ENCODE peak calls at places on chromosomes 11 and 22, in eight cellular contexts. F is transverse colon, J is heart left ventricle, O is vagina, K is H1, T is stomach, H is K562, E is body of pancreas. N is an unnamed sample.
A peak's percentile ranks its signal among the peaks of the same experiment; 100 is the strongest.

GRCh38 chr11:13091373-13091772 is 82.3 kb downstream of the RASSF10 start:
- DNase-seq in F (no peak), K (no peak), H (peak; percentile 47), J (no peak), E (no peak), O (peak; percentile 29), T (no peak), N (no peak)

GRCh38 chr22:22921575-22921974 is 34.0 kb downstream of the IGLL5 start:
- DNase-seq in T (no peak), H (peak; percentile 57), F (no peak), E (no peak), K (no peak), J (no peak), O (no peak), N (no peak)

GRCh38 chr22:19788661-19789225 is 28.2 kb downstream of the TBX1 start:
- DNase-seq in T (no peak), K (no peak), O (no peak), H (no peak), E (no peak), F (no peak), J (no peak), N (no peak)

GRCh38 chr11:76400967-76401366 is 19.8 kb downstream of the GVQW3 start:
- DNase-seq in T (no peak), K (no peak), J (no peak), F (no peak), O (no peak), E (no peak), H (no peak), N (no peak)

GRCh38 chr11:130171534-130171933 is 12.0 kb downstream of the ST14 start:
- DNase-seq in T (no peak), F (no peak), K (no peak), J (no peak), H (no peak), E (no peak), O (no peak), N (no peak)

GRCh38 chr11:20668410-20668809 is 976 bp upstream of the NELL1 start:
- DNase-seq in K (no peak), F (no peak), H (no peak), J (no peak), T (no peak), E (no peak), O (no peak), N (no peak)

GRCh38 chr11:7252683-7253213 is 1.0 kb downstream of the SYT9 start:
- DNase-seq in O (no peak), K (no peak), J (no peak), E (peak; percentile 13), F (no peak), H (no peak), T (no peak), N (peak; percentile 62)

GRCh38 chr11:71212871-71213559 is 39.4 kb downstream of the SHANK2 start:
- DNase-seq in F (no peak), J (no peak), T (no peak), O (no peak), K (no peak), E (no peak), H (no peak), N (no peak)

GRCh38 chr11:92865352-92865751 is 104.1 kb upstream of the MTNR1B start:
- DNase-seq in T (no peak), H (no peak), J (no peak), O (no peak), E (no peak), K (no peak), F (no peak), N (no peak)

GRCh38 chr11:8250981-8251620 is 12.6 kb downstream of the LMO1 start:
- DNase-seq in K (no peak), F (peak; percentile 3), H (no peak), J (no peak), E (peak; percentile 5), T (no peak), O (no peak), N (peak; percentile 43)

GRCh38 chr11:116861539-116861938 is 24.1 kb upstream of the APOA1 start:
- DNase-seq in O (no peak), T (no peak), H (peak; percentile 19), J (no peak), F (no peak), K (no peak), E (no peak), N (no peak)

GRCh38 chr22:38412435-38413084 is 42.4 kb downstream of the KCNJ4 start:
- DNase-seq in F (no peak), H (peak; percentile 82), J (peak; percentile 12), K (no peak), E (peak; percentile 43), O (peak; percentile 71), T (no peak), N (peak; percentile 50)

GRCh38 chr11:118996926-118997626 is 862 bp upstream of the CENATAC start:
- DNase-seq in O (no peak), H (peak; percentile 55), E (no peak), T (no peak), K (no peak), J (no peak), F (no peak), N (no peak)

GRCh38 chr11:80523057-80523456 is 1082.2 kb upstream of the TENM4 start:
- DNase-seq in K (no peak), H (no peak), F (no peak), T (no peak), E (no peak), J (no peak), O (no peak), N (no peak)

GRCh38 chr22:49934891-49935557 is 16.6 kb downstream of the CRELD2 start:
- DNase-seq in F (peak; percentile 92), J (peak; percentile 91), E (peak; percentile 81), K (no peak), T (peak; percentile 88), H (peak; percentile 79), O (no peak), N (peak; percentile 88)

GRCh38 chr22:36369922-36370781 is 17.6 kb downstream of the MYH9 start:
- DNase-seq in T (peak; percentile 76), H (peak; percentile 58), E (peak; percentile 81), J (peak; percentile 62), K (no peak), F (peak; percentile 80), O (no peak), N (no peak)

GRCh38 chr11:66881436-66881835 is 24.6 kb downstream of the LRFN4 start:
- DNase-seq in O (no peak), E (no peak), F (no peak), H (no peak), J (no peak), T (no peak), K (no peak), N (no peak)

GRCh38 chr11:35814720-35815305 is 129.0 kb upstream of the LDLRAD3 start:
- DNase-seq in T (no peak), J (no peak), K (no peak), O (no peak), E (no peak), F (no peak), H (no peak), N (no peak)

DNA sequence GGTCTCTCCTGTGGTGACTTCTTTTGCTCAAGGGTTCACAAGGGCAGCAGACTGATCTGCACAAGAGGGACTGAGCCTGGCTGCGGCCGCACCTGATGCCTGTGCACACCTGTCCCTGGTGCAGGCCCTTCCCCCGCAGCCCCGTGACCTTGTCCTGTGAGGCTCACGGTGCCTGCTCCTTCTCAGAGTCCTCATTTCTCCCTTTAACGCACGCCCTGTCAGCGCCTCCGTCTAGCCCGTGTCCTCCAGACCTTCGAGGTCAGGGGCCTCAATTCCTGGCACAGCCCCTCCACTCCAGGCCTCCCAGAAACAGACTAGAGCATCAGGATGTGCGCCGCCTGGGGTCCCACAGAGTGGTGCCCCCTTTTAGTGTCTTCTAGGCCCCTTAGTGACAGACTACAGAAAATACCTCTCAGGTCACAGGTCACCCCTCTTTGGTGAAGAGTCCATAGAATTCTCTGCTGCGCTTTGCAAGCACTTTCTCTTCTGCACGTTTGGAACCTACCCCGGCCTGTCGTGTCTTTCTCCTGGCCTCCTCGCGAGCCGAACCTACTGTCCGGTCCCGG is 1.0 kb upstream of the DRD4 start:
- DNase-seq in H (no peak), J (no peak), F (no peak), T (no peak), O (no peak), K (no peak), E (no peak), N (no peak)
- H3K4me3 ChIP-seq in H (no peak overlapping the region), J (no peak overlapping the region), F (no peak overlapping the region), T (no peak overlapping the region), O (no peak overlapping the region), K (no peak overlapping the region), E (no peak overlapping the region), N (no peak overlapping the region)

GRCh38 chr11:65596520-65596919 is 920 bp upstream of the KCNK7 start:
- DNase-seq in E (peak; percentile 11), F (no peak), O (no peak), K (no peak), T (no peak), J (no peak), H (no peak), N (no peak)
- TF ChIP-seq POLR2A in E (no peak), F (no peak), O (no peak), K (no peak), T (no peak), J (no peak), H (no peak), N (no peak)

GRCh38 chr11:131579932-131580387 is 209.5 kb downstream of the NTM start:
- DNase-seq in T (no peak), K (no peak), F (no peak), H (peak; percentile 44), O (no peak), E (no peak), J (no peak), N (no peak)

GRCh38 chr11:131583823-131584222 is 213.4 kb downstream of the NTM start:
- DNase-seq in K (no peak), F (no peak), O (no peak), H (no peak), J (no peak), T (no peak), E (no peak), N (no peak)

GRCh38 chr11:131582021-131582531 is 211.7 kb downstream of the NTM start:
- DNase-seq in J (no peak), O (no peak), T (no peak), E (no peak), H (no peak), K (no peak), F (no peak), N (no peak)

GRCh38 chr11:131580466-131580865 is 210.1 kb downstream of the NTM start:
- DNase-seq in H (no peak), J (no peak), K (no peak), F (no peak), T (no peak), E (no peak), O (no peak), N (no peak)

GRCh38 chr11:131581006-131581405 is 210.6 kb downstream of the NTM start:
- DNase-seq in E (no peak), O (no peak), K (no peak), T (no peak), H (no peak), J (no peak), F (no peak), N (no peak)
- H3K27ac ChIP-seq in E (no peak overlapping the region), O (no peak overlapping the region), K (no peak overlapping the region), T (no peak overlapping the region), H (no peak overlapping the region), J (no peak overlapping the region), F (no peak overlapping the region), N (no peak overlapping the region)

DNA sequence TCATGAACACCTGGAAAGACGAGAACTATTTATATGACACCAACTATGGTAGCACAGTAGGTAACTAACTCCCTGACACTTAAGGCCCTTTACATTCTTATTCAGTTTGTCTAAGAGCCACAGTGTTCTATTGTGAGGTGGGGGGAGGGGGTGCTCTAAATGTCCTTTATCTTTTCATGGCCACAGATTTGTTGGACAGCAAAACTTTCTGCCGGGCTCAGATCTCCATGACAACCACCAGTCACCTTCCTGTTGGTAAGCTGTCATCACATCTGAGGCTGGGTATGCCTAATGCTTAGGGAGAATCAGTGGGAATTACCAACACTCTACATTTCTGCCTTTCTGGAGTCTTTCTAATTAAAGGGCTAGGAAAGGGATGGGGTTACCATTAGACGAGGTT is 30.7 kb downstream of the EHF start:
- DNase-seq in F (no peak), E (no peak), K (no peak), J (no peak), H (peak; percentile 72), T (no peak), O (peak; percentile 49), N (no peak)
- H3K4me3 ChIP-seq in F (no peak overlapping the region), E (no peak overlapping the region), K (no peak overlapping the region), J (no peak overlapping the region), H (no peak overlapping the region), T (no peak overlapping the region), O (no peak overlapping the region), N (no peak overlapping the region)

N was measured in right lobe of liver.